ENCODE peak calls at places on chromosomes 16 and 17, in seven cellular contexts. B, I, L, X, G, V and K are unnamed samples.

GRCh38 chr16:66399930-66400329 is 27.2 kb upstream of the BEAN1 start:
- DNase-seq in B (no peak), I (peak; percentile 44), L (peak; percentile 65), X (no peak), G (no peak), V (no peak), K (peak; percentile 93)

GRCh38 chr17:38733315-38734234 is 3.4 kb downstream of the CISD3 start:
- DNase-seq in B (no peak), I (no peak), L (no peak), X (no peak), G (no peak), V (peak; percentile 56), K (peak; percentile 57)

GRCh38 chr17:3730881-3731429 is 7.3 kb downstream of the HASPIN start:
- DNase-seq in B (no peak), I (no peak), L (no peak), X (peak; percentile 18), G (no peak), V (no peak), K (peak; percentile 44)

GRCh38 chr17:61656721-61657217 is 65.8 kb upstream of the NACA2 start:
- DNase-seq in B (no peak), I (no peak), L (no peak), X (no peak), G (no peak), V (no peak), K (no peak)

GRCh38 chr17:44223574-44224046 is 4.1 kb upstream of the UBTF start:
- DNase-seq in B (no peak), I (no peak), L (no peak), X (peak; percentile 42), G (no peak), V (no peak), K (peak; percentile 71)

GRCh38 chr16:86227801-86228200 is 282.5 kb upstream of the FOXF1 start:
- DNase-seq in B (no peak), I (no peak), L (no peak), X (peak; percentile 81), G (no peak), V (no peak), K (no peak)

GRCh38 chr16:69105501-69106361 is at the start of gene HAS3:
- DNase-seq in B (no peak), I (peak; percentile 52), L (peak; percentile 59), X (peak; percentile 85), G (no peak), V (peak; percentile 84), K (peak; percentile 98)

GRCh38 chr17:63934391-63935112 is 2.4 kb upstream of the CD79B start:
- DNase-seq in B (no peak), I (no peak), L (no peak), X (no peak), G (no peak), V (no peak), K (peak; percentile 68)

GRCh38 chr17:81523139-81524062 is 4.8 kb upstream of the FSCN2 start:
- DNase-seq in B (peak; percentile 71), I (peak; percentile 32), L (peak; percentile 84), X (peak; percentile 85), G (no peak), V (no peak), K (peak; percentile 97)

GRCh38 chr16:85568519-85568918 is 44.6 kb upstream of the GSE1 start:
- DNase-seq in B (no peak), I (no peak), L (no peak), X (no peak), G (no peak), V (no peak), K (no peak)

GRCh38 chr17:43034623-43035293 is 9.7 kb downstream of the RND2 start:
- DNase-seq in B (no peak), I (no peak), L (no peak), X (no peak), G (no peak), V (no peak), K (peak; percentile 15)

GRCh38 chr16:67673712-67674580 is 7.3 kb downstream of the C16orf86 start:
- DNase-seq in B (no peak), I (peak; percentile 76), L (peak; percentile 42), X (no peak), G (no peak), V (no peak), K (peak; percentile 72)

GRCh38 chr17:14805348-14805747 is 459.8 kb downstream of the PMP22 start:
- DNase-seq in B (no peak), I (no peak), L (no peak), X (no peak), G (no peak), V (peak; percentile 7), K (no peak)

GRCh38 chr16:79004281-79004680 is 596.3 kb downstream of the MAF start:
- DNase-seq in B (no peak), I (no peak), L (no peak), X (no peak), G (no peak), V (no peak), K (no peak)

GRCh38 chr16:71631776-71632175 is 5.8 kb downstream of the MARVELD3 start:
- DNase-seq in B (no peak), I (no peak), L (no peak), X (no peak), G (no peak), V (no peak), K (no peak)

GRCh38 chr16:67445913-67446907 is 15.3 kb downstream of the HSD11B2 start:
- DNase-seq in B (no peak), I (peak; percentile 73), L (no peak), X (no peak), G (no peak), V (no peak), K (peak; percentile 91)

GRCh38 chr17:81510524-81510797 is 2.1 kb downstream of the ACTG1 start:
- DNase-seq in B (no peak), I (no peak), L (no peak), X (no peak), G (no peak), V (no peak), K (no peak)